ENCODE peak calls at places on chromosomes 6 and 20, in six cellular contexts. C is H9; B is SJCRH30; N is CD8-positive, alpha-beta T cell; D is fibroblast of lung; Q is psoas muscle. J is an unnamed sample.

GRCh38 chr20:7348253-7348652 is 580.8 kb downstream of the BMP2 start:
- DNase-seq in Q (no peak), D (no peak), N (no peak), C (no peak), B (no peak), J (no peak)

GRCh38 chr6:52261229-52261628 is 16.9 kb upstream of the IL17F start:
- DNase-seq in B (no peak), D (peak; percentile 54), N (no peak), Q (no peak), C (no peak), J (no peak)

GRCh38 chr20:34010405-34010895 is 16.7 kb downstream of the RALY start:
- DNase-seq in Q (no peak), N (no peak), C (peak; percentile 51), B (no peak), D (no peak), J (no peak)

GRCh38 chr6:79461205-79461604 is 76.0 kb downstream of the LCA5 start:
- DNase-seq in N (no peak), Q (no peak), C (no peak), D (no peak), B (no peak), J (no peak)

GRCh38 chr6:72857791-72858190 is 235.9 kb downstream of the KCNQ5 start:
- DNase-seq in N (no peak), Q (no peak), C (no peak), D (peak; percentile 58), B (no peak), J (no peak)

GRCh38 chr6:167235421-167236238 is 55.5 kb upstream of the UNC93A start:
- DNase-seq in D (no peak), C (no peak), N (no peak), Q (no peak), B (no peak), J (peak; percentile 60)

GRCh38 chr6:55469829-55470438 is 109.1 kb downstream of the HMGCLL1 start:
- DNase-seq in D (no peak), B (peak; percentile 6), C (no peak), N (no peak), Q (no peak), J (no peak)

GRCh38 chr20:38604873-38605303 is 3.3 kb downstream of the ARHGAP40 start:
- DNase-seq in Q (no peak), B (no peak), D (peak; percentile 60), C (no peak), N (no peak), J (no peak)

GRCh38 chr6:140572129-140572528 is 1197.7 kb upstream of the CITED2 start:
- DNase-seq in D (peak; percentile 98), N (no peak), C (no peak), B (no peak), Q (no peak), J (no peak)

GRCh38 chr6:115441671-115442070 is 619.0 kb downstream of the FRK start:
- DNase-seq in B (no peak), Q (no peak), C (no peak), N (no peak), D (no peak), J (no peak)

GRCh38 chr20:5784735-5785134 is 34.5 kb downstream of the SHLD1 start:
- DNase-seq in B (no peak), N (no peak), D (no peak), Q (no peak), C (no peak), J (peak; percentile 78)

GRCh38 chr6:8059129-8059528 is 5.1 kb downstream of the BLOC1S5 start:
- DNase-seq in Q (no peak), B (no peak), N (no peak), D (peak; percentile 42), C (no peak), J (no peak)

GRCh38 chr20:19602660-19603389 is 155.2 kb upstream of the RIN2 start:
- DNase-seq in B (peak; percentile 87), N (no peak), C (no peak), D (no peak), Q (no peak), J (no peak)

GRCh38 chr20:58040447-58041290 is 187.8 kb downstream of the ANKRD60 start:
- DNase-seq in N (no peak), Q (no peak), D (no peak), C (no peak), B (no peak), J (no peak)

GRCh38 chr6:44593539-44593944 is 206.0 kb downstream of the CDC5L start:
- DNase-seq in Q (no peak), D (peak; percentile 68), N (peak; percentile 42), B (peak; percentile 99), C (peak; percentile 83), J (no peak)

GRCh38 chr6:134938896-134939295 is 11.0 kb downstream of the ALDH8A1 start:
- DNase-seq in C (no peak), N (peak; percentile 4), B (no peak), D (peak; percentile 11), Q (no peak), J (no peak)

GRCh38 chr6:139764498-139764986 is 390.1 kb upstream of the CITED2 start:
- DNase-seq in C (no peak), B (peak; percentile 94), Q (peak; percentile 67), D (peak; percentile 100), N (no peak), J (no peak)

GRCh38 chr6:149887343-149887742 is 10.6 kb downstream of the RAET1E start:
- DNase-seq in D (peak; percentile 57), C (no peak), Q (no peak), B (no peak), N (no peak), J (no peak)

GRCh38 chr6:39083111-39083702 is 31.8 kb downstream of the SAYSD1 start:
- DNase-seq in N (no peak), D (no peak), Q (no peak), C (peak; percentile 22), B (no peak), J (no peak)

GRCh38 chr20:3251806-3252205 is 12.8 kb upstream of the SLC4A11 start:
- DNase-seq in D (peak; percentile 50), Q (no peak), B (no peak), N (no peak), C (no peak), J (no peak)

GRCh38 chr6:49906511-49906910 is 40.2 kb upstream of the CRISP1 start:
- DNase-seq in C (no peak), Q (peak; percentile 59), D (no peak), N (no peak), B (peak; percentile 78), J (no peak)

GRCh38 chr20:21147593-21147992 is 21.7 kb downstream of the KIZ start:
- DNase-seq in D (no peak), B (no peak), Q (no peak), N (no peak), C (no peak), J (no peak)

GRCh38 chr20:39013662-39014109 is 51.5 kb downstream of the DHX35 start:
- DNase-seq in N (no peak), B (no peak), Q (no peak), C (no peak), D (no peak), J (no peak)

DNA sequence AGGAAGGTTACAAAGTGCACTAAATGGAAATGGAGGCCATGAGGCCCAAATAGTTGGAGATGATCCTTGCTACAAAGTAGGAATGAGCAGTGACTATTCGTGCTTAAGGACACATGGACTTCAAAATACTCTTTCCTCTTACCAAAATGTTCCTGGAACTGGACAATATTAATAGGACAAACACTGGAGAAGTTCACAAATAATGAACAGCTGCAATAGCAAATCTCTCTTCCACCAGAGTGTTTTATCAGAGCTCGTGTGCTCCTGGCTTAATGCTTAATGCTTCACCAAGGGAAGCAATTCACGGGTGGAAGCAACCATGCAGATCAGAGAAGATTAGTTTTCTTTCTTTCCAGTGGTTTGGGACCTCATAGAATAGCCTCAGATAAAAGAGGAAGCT is 435.4 kb downstream of the BCKDHB start:
- DNase-seq in B (peak; percentile 31), D (no peak), C (no peak), N (no peak), Q (no peak), J (no peak)
- H3K4me1 ChIP-seq in B (peaks cover 19% of the 10 kb centered on the region), D (peaks cover 2% of the 10 kb centered on the region), C (peaks cover 2% of the 10 kb centered on the region), N (no peaks in the 10 kb centered on the region), Q (no peaks in the 10 kb centered on the region), J (no peaks in the 10 kb centered on the region)

GRCh38 chr20:56656632-56657031 is 27.5 kb downstream of the TFAP2C start:
- DNase-seq in B (no peak), N (no peak), Q (no peak), D (no peak), C (no peak), J (no peak)

GRCh38 chr20:56657879-56658278 is 28.8 kb downstream of the TFAP2C start:
- DNase-seq in N (no peak), B (no peak), C (no peak), Q (no peak), D (no peak), J (no peak)

DNA sequence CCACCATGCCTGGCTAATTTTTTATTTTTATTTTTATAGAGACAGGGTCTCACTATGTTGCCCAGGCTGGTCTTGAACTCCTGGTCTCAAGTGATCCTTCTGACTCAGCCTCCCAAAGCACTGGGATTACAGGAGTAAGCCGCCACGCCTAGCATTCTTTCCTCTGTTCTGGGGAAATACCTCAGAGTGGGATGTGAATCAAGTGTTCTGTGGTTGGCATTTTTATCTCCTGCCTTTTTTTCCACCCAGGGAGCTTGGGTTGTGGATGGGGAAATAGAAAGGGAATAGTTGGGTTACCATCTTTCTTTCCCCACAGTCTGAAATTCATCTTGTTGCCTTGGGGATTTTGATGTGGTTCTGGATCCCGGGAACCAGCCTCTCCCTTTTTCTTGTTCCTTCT is 24.1 kb downstream of the TFAP2C start:
- DNase-seq in D (peak; percentile 23), C (no peak), N (no peak), B (no peak), Q (no peak), J (no peak)
- H3K27ac ChIP-seq in D (no peak overlapping the region), C (no peak overlapping the region), N (no peak overlapping the region), B (no peak overlapping the region), Q (no peak overlapping the region), J (no peak overlapping the region)

GRCh38 chr6:183668-184067 is 108.6 kb upstream of the DUSP22 start:
- DNase-seq in Q (no peak), B (no peak), N (no peak), D (no peak), C (no peak), J (no peak)
- H3K4me1 ChIP-seq in Q (no peaks in the 10 kb centered on the region), B (no peaks in the 10 kb centered on the region), N (peaks cover 14% of the 10 kb centered on the region), D (no peaks in the 10 kb centered on the region), C (no peaks in the 10 kb centered on the region), J (no peaks in the 10 kb centered on the region)

DNA sequence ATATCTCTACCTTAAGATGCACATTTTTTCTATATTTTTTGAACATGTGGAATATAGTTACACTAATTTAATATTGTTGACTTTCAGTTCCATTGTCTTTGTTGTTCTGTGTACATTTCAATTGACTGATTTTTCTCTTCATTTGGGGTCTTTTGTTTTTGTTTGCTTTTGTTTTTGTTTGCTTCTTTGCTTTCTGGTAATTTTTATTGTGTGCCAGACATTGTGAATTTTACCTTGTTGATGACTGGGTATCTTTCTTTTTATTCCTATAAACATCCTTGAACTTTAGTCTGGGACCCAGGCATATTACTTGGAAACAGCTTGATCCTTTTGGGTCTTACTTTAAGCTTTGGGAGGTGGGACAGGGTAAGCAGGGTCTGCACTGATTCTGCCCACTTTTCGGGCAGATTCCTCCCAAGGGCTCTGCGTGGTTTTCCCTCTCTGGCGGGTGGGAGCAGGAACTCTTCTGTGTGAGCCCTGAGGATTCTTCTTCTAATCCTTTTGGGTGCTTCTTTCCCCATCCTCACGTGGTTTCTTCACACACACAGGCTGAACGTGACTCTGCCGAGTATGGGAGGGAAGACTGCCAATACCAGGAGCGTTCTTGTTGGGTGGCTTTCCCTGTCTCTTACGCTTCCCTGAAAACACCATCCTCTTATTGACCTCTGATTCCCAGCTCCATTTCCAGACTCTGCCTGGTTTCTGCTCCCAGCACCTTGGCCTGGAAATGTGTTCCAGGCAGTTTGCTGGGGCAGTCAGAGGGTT is 200.5 kb downstream of the ARID1B start:
- DNase-seq in C (no peak), B (peak; percentile 12), D (peak; percentile 53), Q (peak; percentile 64), N (no peak), J (peak; percentile 36)
- H3K27ac ChIP-seq in C (no peak overlapping the region), B (no peak overlapping the region), D (no peak overlapping the region), Q (peak overlapping the region; percentile 67), N (no peak overlapping the region), J (no peak overlapping the region)

J was measured in pancreas.